ENCODE peak calls at places on chromosomes 4 and X, in five cellular contexts. K, H, Q, E and I are unnamed samples.

GRCh38 chrX:17812763-17813162 is 48.3 kb downstream of the RAI2 start:
- DNase-seq in K (no peak), Q (no peak), E (peak), H (peak), I (no peak)

GRCh38 chr4:2175990-2176698 is 65.8 kb downstream of the HAUS3 start:
- DNase-seq in H (no peak), E (no peak), K (no peak), Q (no peak), I (no peak)

GRCh38 chr4:1104647-1105046 is 8.7 kb downstream of the RNF212 start:
- DNase-seq in Q (no peak), H (no peak), K (no peak), E (no peak), I (no peak)

GRCh38 chr4:112840619-112841018 is 203.7 kb downstream of the LARP7 start:
- DNase-seq in K (no peak), Q (no peak), E (no peak), H (no peak), I (no peak)

GRCh38 chrX:129808829-129809745 is 29.3 kb downstream of the SASH3 start:
- DNase-seq in Q (no peak), H (no peak), E (no peak), K (no peak), I (no peak)

GRCh38 chr4:78517050-78517652 is 34.4 kb upstream of the ANXA3 start:
- DNase-seq in K (peak), E (peak), H (peak), Q (no peak), I (no peak)

GRCh38 chr4:1910643-1911042 is 39.5 kb downstream of the NSD2 start:
- DNase-seq in Q (peak), H (no peak), E (peak), K (peak), I (no peak)

GRCh38 chr4:168514249-168514852 is 17.5 kb downstream of the PALLD start:
- DNase-seq in K (peak), Q (no peak), E (peak), H (peak), I (no peak)

GRCh38 chr4:41155194-41155830 is 59.0 kb downstream of the APBB2 start:
- DNase-seq in E (no peak), Q (no peak), K (peak), H (no peak), I (no peak)

GRCh38 chrX:15838017-15838416 is 16.6 kb downstream of the AP1S2 start:
- DNase-seq in H (no peak), K (no peak), Q (no peak), E (no peak), I (peak)

GRCh38 chr4:304987-305680 is at the start of gene ZNF732:
- DNase-seq in H (no peak), K (peak), Q (no peak), E (no peak), I (no peak)

GRCh38 chrX:17369294-17369693 is 5.7 kb upstream of the NHS start:
- DNase-seq in Q (no peak), E (no peak), K (no peak), H (no peak), I (no peak)

GRCh38 chrX:133171962-133172708 is 46.0 kb downstream of the TFDP3 start:
- DNase-seq in H (no peak), E (peak), Q (no peak), K (peak), I (no peak)

GRCh38 chr4:155687380-155687982 is 20.8 kb downstream of the GUCY1A1 start:
- DNase-seq in E (no peak), K (no peak), H (no peak), Q (no peak), I (no peak)

GRCh38 chrX:41377624-41378023 is 43.7 kb downstream of the DDX3X start:
- DNase-seq in H (no peak), Q (peak), E (no peak), K (no peak), I (peak)

GRCh38 chrX:122218666-122219065 is 965.4 kb upstream of the GRIA3 start:
- DNase-seq in E (no peak), Q (no peak), H (no peak), K (no peak), I (no peak)

GRCh38 chr4:169159614-169160013 is 111.1 kb downstream of the SH3RF1 start:
- DNase-seq in Q (no peak), H (no peak), E (no peak), K (peak), I (no peak)

GRCh38 chr4:159541143-159541542 is 438.3 kb downstream of the RAPGEF2 start:
- DNase-seq in H (no peak), K (no peak), Q (no peak), E (no peak), I (no peak)

GRCh38 chrX:136941396-136942337 is 61.1 kb upstream of the RBMX start:
- DNase-seq in H (no peak), K (no peak), Q (no peak), E (no peak), I (no peak)

GRCh38 chrX:132875705-132876508 is 82.5 kb downstream of the HS6ST2 start:
- DNase-seq in Q (no peak), H (no peak), E (no peak), K (no peak), I (no peak)

GRCh38 chrX:153643431-153644351 is 3.3 kb upstream of the DUSP9 start:
- DNase-seq in K (no peak), H (no peak), Q (no peak), E (no peak), I (no peak)

GRCh38 chrX:115191490-115192243 is 2.5 kb downstream of the RBMXL3 start:
- DNase-seq in Q (no peak), E (no peak), K (no peak), H (no peak), I (no peak)

GRCh38 chr4:106704253-106704870 is 331.8 kb downstream of the DKK2 start:
- DNase-seq in H (no peak), E (no peak), Q (no peak), K (no peak), I (no peak)

GRCh38 chr4:154433543-154433942 is 58.1 kb downstream of the DCHS2 start:
- DNase-seq in H (no peak), E (no peak), Q (no peak), K (no peak), I (no peak)

GRCh38 chr4:150348079-150348478 is 233.9 kb upstream of the MAB21L2 start:
- DNase-seq in H (no peak), E (peak), K (peak), Q (no peak), I (no peak)

GRCh38 chrX:124223524-124223923 is 108.9 kb upstream of the TEX13D start:
- DNase-seq in K (no peak), E (no peak), H (no peak), Q (no peak), I (peak)